ENCODE peak calls at places on chromosomes 12 and 14, in four cellular contexts. One of them, this sample, is unnamed.

GRCh38 chr12:19547258-19547657 is 108.0 kb downstream of the AEBP2 start:
- DNase-seq in H1: no peak
- DNase-seq in GM12878: no peak
- DNase-seq in K562: no peak
- DNase-seq in this sample: no peak

GRCh38 chr14:73233564-73233963 is 3.7 kb upstream of the PAPLN start:
- DNase-seq in H1: no peak
- DNase-seq in GM12878: no peak
- DNase-seq in K562: no peak
- DNase-seq in this sample: no peak

GRCh38 chr12:108828774-108829173 is 28.6 kb downstream of the SSH1 start:
- DNase-seq in H1: no peak
- DNase-seq in GM12878: no peak
- DNase-seq in K562: no peak
- DNase-seq in this sample: no peak

GRCh38 chr14:54760866-54761265 is 141.8 kb downstream of the GCH1 start:
- DNase-seq in H1: no peak
- DNase-seq in GM12878: no peak
- DNase-seq in K562: no peak
- DNase-seq in this sample: no peak

GRCh38 chr14:32542507-32542906 is 213.4 kb downstream of the AKAP6 start:
- DNase-seq in H1: no peak
- DNase-seq in GM12878: no peak
- DNase-seq in K562: no peak
- DNase-seq in this sample: no peak

GRCh38 chr12:84436134-84436533 is 476.5 kb downstream of the SLC6A15 start:
- DNase-seq in H1: no peak
- DNase-seq in GM12878: no peak
- DNase-seq in K562: no peak
- DNase-seq in this sample: no peak

GRCh38 chr12:1329784-1330474 is 264.5 kb downstream of the FBXL14 start:
- DNase-seq in H1: no peak
- DNase-seq in GM12878: no peak
- DNase-seq in K562: no peak
- DNase-seq in this sample: no peak

GRCh38 chr14:74459289-74459946 is 33.4 kb upstream of the SYNDIG1L start:
- DNase-seq in H1: peak; percentile 33
- DNase-seq in GM12878: no peak
- DNase-seq in K562: peak; percentile 47
- DNase-seq in this sample: peak; percentile 24

GRCh38 chr12:28937196-28937595 is 211.9 kb upstream of the FAR2 start:
- DNase-seq in H1: no peak
- DNase-seq in GM12878: no peak
- DNase-seq in K562: no peak
- DNase-seq in this sample: no peak

GRCh38 chr12:93502802-93503623 is 35.7 kb downstream of the MRPL42 start:
- DNase-seq in H1: peak; percentile 9
- DNase-seq in GM12878: no peak
- DNase-seq in K562: peak; percentile 20
- DNase-seq in this sample: peak; percentile 33

GRCh38 chr14:53525608-53526007 is 372.5 kb upstream of the DDHD1 start:
- DNase-seq in H1: no peak
- DNase-seq in GM12878: no peak
- DNase-seq in K562: no peak
- DNase-seq in this sample: no peak

GRCh38 chr14:78498062-78498595 is 328.0 kb downstream of the NRXN3 start:
- DNase-seq in H1: no peak
- DNase-seq in GM12878: no peak
- DNase-seq in K562: no peak
- DNase-seq in this sample: no peak

GRCh38 chr12:112308184-112308583 is 74.0 kb downstream of the HECTD4 start:
- DNase-seq in H1: no peak
- DNase-seq in GM12878: no peak
- DNase-seq in K562: no peak
- DNase-seq in this sample: no peak

GRCh38 chr12:42483534-42483857 is 106.0 kb downstream of the PRICKLE1 start:
- DNase-seq in H1: no peak
- DNase-seq in GM12878: no peak
- DNase-seq in K562: peak; percentile 55
- DNase-seq in this sample: no peak

GRCh38 chr12:69935651-69936100 is 110.6 kb downstream of the MYRFL start:
- DNase-seq in H1: no peak
- DNase-seq in GM12878: no peak
- DNase-seq in K562: no peak
- DNase-seq in this sample: no peak

GRCh38 chr14:96077983-96078686 is 39.0 kb downstream of the C14orf132 start:
- DNase-seq in H1: no peak
- DNase-seq in GM12878: peak; percentile 31
- DNase-seq in K562: no peak
- DNase-seq in this sample: no peak

GRCh38 chr12:83821967-83822366 is 1090.6 kb downstream of the SLC6A15 start:
- DNase-seq in H1: no peak
- DNase-seq in GM12878: no peak
- DNase-seq in K562: no peak
- DNase-seq in this sample: no peak

GRCh38 chr12:107236824-107237467 is 143.6 kb upstream of the CRY1 start:
- DNase-seq in H1: no peak
- DNase-seq in GM12878: no peak
- DNase-seq in K562: no peak
- DNase-seq in this sample: no peak

GRCh38 chr14:93017341-93017797 is 94.4 kb downstream of the CHGA start:
- DNase-seq in H1: no peak
- DNase-seq in GM12878: no peak
- DNase-seq in K562: no peak
- DNase-seq in this sample: no peak

GRCh38 chr12:132275110-132275531 is 54.3 kb downstream of the GALNT9 start:
- DNase-seq in H1: no peak
- DNase-seq in GM12878: no peak
- DNase-seq in K562: peak; percentile 63
- DNase-seq in this sample: peak; percentile 16

GRCh38 chr12:86683568-86683991 is 427.4 kb upstream of the MGAT4C start:
- DNase-seq in H1: no peak
- DNase-seq in GM12878: no peak
- DNase-seq in K562: no peak
- DNase-seq in this sample: no peak

GRCh38 chr12:100295764-100296555 is 29.0 kb downstream of the SCYL2 start:
- DNase-seq in H1: no peak
- DNase-seq in GM12878: no peak
- DNase-seq in K562: no peak
- DNase-seq in this sample: no peak

GRCh38 chr12:42679402-42679801 is 89.9 kb upstream of the PRICKLE1 start:
- DNase-seq in H1: no peak
- DNase-seq in GM12878: no peak
- DNase-seq in K562: no peak
- DNase-seq in this sample: no peak

DNA sequence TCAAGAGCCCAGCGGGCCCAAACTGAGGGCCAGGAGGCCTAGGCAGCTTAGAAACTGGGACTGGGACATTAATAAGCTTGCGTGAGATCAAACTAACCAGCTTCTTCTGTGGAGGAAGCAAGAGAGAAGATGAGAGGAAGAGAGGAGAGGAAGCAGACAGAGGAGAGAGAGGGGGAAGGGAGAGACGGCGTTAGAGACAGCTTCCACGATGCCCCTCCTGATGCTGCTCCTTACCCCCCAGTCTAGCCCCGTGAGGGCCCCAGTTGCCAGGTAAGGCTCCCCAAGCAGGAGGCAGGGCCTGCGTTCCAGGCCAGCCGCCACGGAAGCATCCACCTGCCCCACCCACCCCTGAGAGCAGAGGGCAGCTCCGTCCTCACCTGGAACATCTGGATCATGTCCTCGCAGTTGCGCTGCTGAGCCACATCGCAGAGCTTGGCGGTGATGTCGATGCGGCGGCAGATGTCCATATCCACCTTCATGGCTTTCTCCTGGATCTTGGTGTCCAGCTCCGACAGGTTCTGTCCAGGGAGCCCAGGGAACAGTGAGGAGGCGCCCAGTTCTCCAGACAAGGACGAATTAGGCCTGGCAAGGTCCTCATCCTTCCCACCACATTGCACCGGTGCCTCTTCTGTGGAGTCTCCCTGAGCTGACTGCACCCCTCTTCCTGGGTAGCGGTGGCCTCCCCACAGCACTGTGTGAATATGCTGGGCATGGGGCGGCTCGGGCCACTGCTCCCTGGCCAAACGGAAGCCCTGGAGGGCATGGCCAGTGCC is 6.3 kb downstream of the IFFO1 start:
- DNase-seq in H1: no peak
- DNase-seq in GM12878: no peak
- DNase-seq in K562: no peak
- DNase-seq in this sample: no peak
- H3K4me1 ChIP-seq in H1: peaks cover 8% of the 10 kb centered on the region
- H3K4me1 ChIP-seq in GM12878: peaks cover 10% of the 10 kb centered on the region
- H3K4me1 ChIP-seq in K562: peaks cover 27% of the 10 kb centered on the region
- H3K4me1 ChIP-seq in this sample: peaks cover 32% of the 10 kb centered on the region

DNA sequence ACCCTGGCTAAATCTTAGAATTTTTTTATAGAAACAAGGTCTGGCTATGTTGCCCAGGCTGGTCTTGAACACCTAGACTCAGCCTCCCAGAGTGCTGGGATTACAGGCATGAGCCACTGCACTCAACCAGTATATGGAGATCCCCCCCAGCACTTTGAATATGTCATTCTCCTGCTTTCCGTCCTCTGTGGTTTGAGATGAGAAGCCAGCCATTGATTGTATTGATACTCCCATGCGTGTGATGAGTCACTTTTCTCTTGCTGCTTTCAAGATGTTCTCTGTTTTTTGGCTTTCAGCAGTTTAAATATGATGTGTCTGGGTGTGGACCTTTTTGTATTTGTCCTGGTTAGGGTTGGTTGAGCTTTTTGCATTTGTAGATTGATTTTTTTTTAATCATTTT is 75.2 kb upstream of the DNM1L start:
- DNase-seq in H1: no peak
- DNase-seq in GM12878: peak; percentile 66
- DNase-seq in K562: no peak
- DNase-seq in this sample: no peak
- TF ChIP-seq ATF2 in H1: no peak
- TF ChIP-seq ATF2 in GM12878: peak; percentile 83
- TF ChIP-seq ATF2 in K562: no peak
- TF ChIP-seq ATF2 in this sample: no peak

DNA sequence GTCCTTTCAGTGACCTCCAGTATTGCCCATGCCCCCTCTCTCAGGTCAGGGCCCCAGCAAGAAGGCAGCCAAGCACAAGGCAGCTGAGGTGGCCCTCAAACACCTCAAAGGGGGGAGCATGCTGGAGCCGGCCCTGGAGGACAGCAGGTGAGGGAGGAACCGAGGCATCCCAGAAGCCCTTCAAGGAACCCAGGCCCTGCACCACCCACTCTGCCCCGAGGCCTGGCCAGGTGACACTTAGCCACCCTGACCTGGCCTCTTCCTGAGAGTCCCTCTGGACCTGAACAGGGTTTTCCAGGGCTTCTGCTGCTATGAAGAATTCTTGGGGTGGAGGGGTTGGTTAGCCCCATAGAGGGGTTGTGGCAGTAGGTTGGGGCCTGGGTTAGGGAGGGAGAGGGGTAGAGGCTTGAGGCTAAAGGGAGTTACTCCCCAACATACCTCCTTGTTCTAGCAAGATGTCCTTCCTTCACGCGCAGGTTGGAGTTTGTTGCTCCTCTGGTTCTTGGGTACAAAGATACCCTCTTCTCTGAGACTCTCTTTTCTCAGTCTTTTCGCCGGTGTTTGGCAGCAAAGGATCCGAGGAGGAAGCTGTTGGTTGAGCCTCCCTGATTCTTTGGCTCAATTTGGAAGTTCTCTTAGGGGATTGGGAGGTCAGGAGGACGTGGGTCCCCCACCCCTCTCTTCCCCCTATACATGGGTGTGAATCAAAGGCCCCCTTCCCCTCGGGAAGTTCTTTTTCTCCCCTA is 2.1 kb downstream of the TARBP2 start:
- DNase-seq in H1: no peak
- DNase-seq in GM12878: no peak
- DNase-seq in K562: no peak
- DNase-seq in this sample: no peak
- H3K9ac ChIP-seq in H1: no peak overlapping the region
- H3K9ac ChIP-seq in GM12878: no peak overlapping the region
- H3K9ac ChIP-seq in K562: peak overlapping the region; percentile 80
- H3K9ac ChIP-seq in this sample: peak overlapping the region; percentile 2

DNA sequence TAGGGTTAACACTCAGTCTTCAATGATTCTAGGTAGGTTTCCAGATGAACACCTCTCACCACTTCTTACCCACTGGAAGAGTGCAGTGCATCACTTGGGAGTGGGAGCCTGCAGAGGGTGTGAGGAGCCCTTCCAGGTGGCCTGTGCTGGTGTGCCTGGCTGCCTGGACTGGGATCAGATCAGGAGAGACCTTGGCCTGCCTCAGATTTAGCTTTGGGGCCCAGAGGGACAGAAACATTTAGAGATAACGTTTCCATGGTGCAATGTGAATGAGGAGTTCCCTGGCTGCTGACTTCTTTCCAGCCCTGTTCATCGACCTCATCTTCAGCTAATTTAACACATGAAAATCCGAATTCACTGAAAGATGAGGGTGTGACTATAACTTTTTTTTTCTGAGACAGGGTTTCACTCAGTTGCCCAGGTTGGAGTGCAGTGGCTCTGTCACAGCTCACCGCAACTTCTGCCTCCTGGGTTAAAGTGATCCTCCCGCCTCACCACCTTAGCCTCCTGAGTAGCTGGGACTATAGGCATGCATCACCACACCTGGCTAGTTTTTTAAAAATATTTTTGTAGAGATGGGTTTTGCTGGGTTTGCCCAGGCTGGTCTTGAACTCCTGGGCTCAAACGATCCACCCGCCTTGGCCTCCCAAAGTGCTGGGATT is 53.6 kb downstream of the SUSD6 start:
- DNase-seq in H1: no peak
- DNase-seq in GM12878: no peak
- DNase-seq in K562: no peak
- DNase-seq in this sample: peak; percentile 31
- H3K4me1 ChIP-seq in H1: peaks cover 7% of the 10 kb centered on the region
- H3K4me1 ChIP-seq in GM12878: peaks cover 56% of the 10 kb centered on the region
- H3K4me1 ChIP-seq in K562: peaks cover 37% of the 10 kb centered on the region
- H3K4me1 ChIP-seq in this sample: peaks cover 64% of the 10 kb centered on the region

GRCh38 chr12:47991592-47991991 is 12.7 kb downstream of the COL2A1 start:
- DNase-seq in H1: no peak
- DNase-seq in GM12878: no peak
- DNase-seq in K562: no peak
- DNase-seq in this sample: no peak

GRCh38 chr12:47990351-47991105 is 13.7 kb downstream of the COL2A1 start:
- DNase-seq in H1: no peak
- DNase-seq in GM12878: peak; percentile 58
- DNase-seq in K562: no peak
- DNase-seq in this sample: no peak

GRCh38 chr12:47992776-47993175 is 11.5 kb downstream of the COL2A1 start:
- DNase-seq in H1: no peak
- DNase-seq in GM12878: no peak
- DNase-seq in K562: no peak
- DNase-seq in this sample: no peak

GRCh38 chr12:47989666-47990065 is 14.6 kb downstream of the COL2A1 start:
- DNase-seq in H1: no peak
- DNase-seq in GM12878: no peak
- DNase-seq in K562: no peak
- DNase-seq in this sample: no peak

GRCh38 chr12:47991106-47991550 is 13.1 kb downstream of the COL2A1 start:
- DNase-seq in H1: no peak
- DNase-seq in GM12878: no peak
- DNase-seq in K562: no peak
- DNase-seq in this sample: no peak
- TF ChIP-seq ATF2 in H1: no peak
- TF ChIP-seq ATF2 in GM12878: no peak
- TF ChIP-seq ATF2 in K562: no peak
- TF ChIP-seq ATF2 in this sample: no peak

This sample was measured in HepG2.